ENCODE peak calls at places on chromosomes 16 and 17, in five cellular contexts. One of them, this sample, is unnamed.

GRCh38 chr17:59435238-59435637 is 103.8 kb downstream of the YPEL2 start:
- DNase-seq in AG08396: peak
- DNase-seq in Right ventricle myocardium superior: no peak
- DNase-seq in stimulated activated CD4-positive, alpha-beta T cell treated with anti-CD3 and anti-CD28 coated beads, Interleukin-15, amount 100 ng/mL, for 24 hours: no peak
- DNase-seq in neural progenitor cell: no peak
- DNase-seq in this sample: no peak

GRCh38 chr17:81710514-81711308 is 1.4 kb upstream of the SLC25A10 start:
- DNase-seq in AG08396: no peak
- DNase-seq in Right ventricle myocardium superior: peak
- DNase-seq in stimulated activated CD4-positive, alpha-beta T cell treated with anti-CD3 and anti-CD28 coated beads, Interleukin-15, amount 100 ng/mL, for 24 hours: peak
- DNase-seq in neural progenitor cell: peak
- DNase-seq in this sample: peak

GRCh38 chr17:7894226-7894625 is 5.6 kb downstream of the CHD3 start:
- DNase-seq in AG08396: no peak
- DNase-seq in Right ventricle myocardium superior: no peak
- DNase-seq in stimulated activated CD4-positive, alpha-beta T cell treated with anti-CD3 and anti-CD28 coated beads, Interleukin-15, amount 100 ng/mL, for 24 hours: no peak
- DNase-seq in neural progenitor cell: no peak
- DNase-seq in this sample: no peak

GRCh38 chr17:45096141-45096540 is 35.0 kb downstream of the NMT1 start:
- DNase-seq in AG08396: peak
- DNase-seq in Right ventricle myocardium superior: no peak
- DNase-seq in stimulated activated CD4-positive, alpha-beta T cell treated with anti-CD3 and anti-CD28 coated beads, Interleukin-15, amount 100 ng/mL, for 24 hours: peak
- DNase-seq in neural progenitor cell: peak
- DNase-seq in this sample: no peak

GRCh38 chr17:1111599-1112443 is 68.0 kb downstream of the ABR start:
- DNase-seq in AG08396: no peak
- DNase-seq in Right ventricle myocardium superior: peak
- DNase-seq in stimulated activated CD4-positive, alpha-beta T cell treated with anti-CD3 and anti-CD28 coated beads, Interleukin-15, amount 100 ng/mL, for 24 hours: no peak
- DNase-seq in neural progenitor cell: no peak
- DNase-seq in this sample: no peak

GRCh38 chr17:10018461-10018891 is 113.4 kb upstream of the RCVRN start:
- DNase-seq in AG08396: no peak
- DNase-seq in Right ventricle myocardium superior: no peak
- DNase-seq in stimulated activated CD4-positive, alpha-beta T cell treated with anti-CD3 and anti-CD28 coated beads, Interleukin-15, amount 100 ng/mL, for 24 hours: no peak
- DNase-seq in neural progenitor cell: peak
- DNase-seq in this sample: no peak

GRCh38 chr17:21019976-21020575 is 22.7 kb downstream of the USP22 start:
- DNase-seq in AG08396: no peak
- DNase-seq in Right ventricle myocardium superior: peak
- DNase-seq in stimulated activated CD4-positive, alpha-beta T cell treated with anti-CD3 and anti-CD28 coated beads, Interleukin-15, amount 100 ng/mL, for 24 hours: peak
- DNase-seq in neural progenitor cell: peak
- DNase-seq in this sample: no peak

GRCh38 chr16:65445313-65446260 is 323.7 kb upstream of the CDH11 start:
- DNase-seq in AG08396: no peak
- DNase-seq in Right ventricle myocardium superior: no peak
- DNase-seq in stimulated activated CD4-positive, alpha-beta T cell treated with anti-CD3 and anti-CD28 coated beads, Interleukin-15, amount 100 ng/mL, for 24 hours: no peak
- DNase-seq in neural progenitor cell: no peak
- DNase-seq in this sample: no peak

GRCh38 chr17:78895322-78895721 is 7.7 kb downstream of the CEP295NL start:
- DNase-seq in AG08396: no peak
- DNase-seq in Right ventricle myocardium superior: no peak
- DNase-seq in stimulated activated CD4-positive, alpha-beta T cell treated with anti-CD3 and anti-CD28 coated beads, Interleukin-15, amount 100 ng/mL, for 24 hours: no peak
- DNase-seq in neural progenitor cell: no peak
- DNase-seq in this sample: no peak

GRCh38 chr16:27374794-27375499 is 27.0 kb upstream of the IL21R start:
- DNase-seq in AG08396: peak
- DNase-seq in Right ventricle myocardium superior: peak
- DNase-seq in stimulated activated CD4-positive, alpha-beta T cell treated with anti-CD3 and anti-CD28 coated beads, Interleukin-15, amount 100 ng/mL, for 24 hours: peak
- DNase-seq in neural progenitor cell: peak
- DNase-seq in this sample: peak

GRCh38 chr17:70105641-70106040 is 30.6 kb downstream of the KCNJ16 start:
- DNase-seq in AG08396: no peak
- DNase-seq in Right ventricle myocardium superior: no peak
- DNase-seq in stimulated activated CD4-positive, alpha-beta T cell treated with anti-CD3 and anti-CD28 coated beads, Interleukin-15, amount 100 ng/mL, for 24 hours: no peak
- DNase-seq in neural progenitor cell: no peak
- DNase-seq in this sample: no peak

GRCh38 chr17:69305177-69305576 is 21.8 kb downstream of the ABCA5 start:
- DNase-seq in AG08396: no peak
- DNase-seq in Right ventricle myocardium superior: no peak
- DNase-seq in stimulated activated CD4-positive, alpha-beta T cell treated with anti-CD3 and anti-CD28 coated beads, Interleukin-15, amount 100 ng/mL, for 24 hours: no peak
- DNase-seq in neural progenitor cell: no peak
- DNase-seq in this sample: no peak

GRCh38 chr17:65553009-65553645 is 8.3 kb downstream of the AXIN2 start:
- DNase-seq in AG08396: peak
- DNase-seq in Right ventricle myocardium superior: no peak
- DNase-seq in stimulated activated CD4-positive, alpha-beta T cell treated with anti-CD3 and anti-CD28 coated beads, Interleukin-15, amount 100 ng/mL, for 24 hours: no peak
- DNase-seq in neural progenitor cell: no peak
- DNase-seq in this sample: no peak

GRCh38 chr17:67717192-67717623 is 528 bp upstream of the NOL11 start:
- DNase-seq in AG08396: no peak
- DNase-seq in Right ventricle myocardium superior: no peak
- DNase-seq in stimulated activated CD4-positive, alpha-beta T cell treated with anti-CD3 and anti-CD28 coated beads, Interleukin-15, amount 100 ng/mL, for 24 hours: no peak
- DNase-seq in neural progenitor cell: no peak
- DNase-seq in this sample: no peak

GRCh38 chr16:50153648-50154368 is 702 bp downstream of the TENT4B start:
- DNase-seq in AG08396: peak
- DNase-seq in Right ventricle myocardium superior: peak
- DNase-seq in stimulated activated CD4-positive, alpha-beta T cell treated with anti-CD3 and anti-CD28 coated beads, Interleukin-15, amount 100 ng/mL, for 24 hours: peak
- DNase-seq in neural progenitor cell: peak
- DNase-seq in this sample: peak

GRCh38 chr17:41734949-41735313 is 488 bp upstream of the HAP1 start:
- DNase-seq in AG08396: no peak
- DNase-seq in Right ventricle myocardium superior: no peak
- DNase-seq in stimulated activated CD4-positive, alpha-beta T cell treated with anti-CD3 and anti-CD28 coated beads, Interleukin-15, amount 100 ng/mL, for 24 hours: no peak
- DNase-seq in neural progenitor cell: peak
- DNase-seq in this sample: no peak

GRCh38 chr17:80959330-80960036 is 32.2 kb upstream of the CHMP6 start:
- DNase-seq in AG08396: peak
- DNase-seq in Right ventricle myocardium superior: peak
- DNase-seq in stimulated activated CD4-positive, alpha-beta T cell treated with anti-CD3 and anti-CD28 coated beads, Interleukin-15, amount 100 ng/mL, for 24 hours: no peak
- DNase-seq in neural progenitor cell: no peak
- DNase-seq in this sample: peak

GRCh38 chr17:73103661-73104335 is 11.3 kb upstream of the SLC39A11 start:
- DNase-seq in AG08396: no peak
- DNase-seq in Right ventricle myocardium superior: no peak
- DNase-seq in stimulated activated CD4-positive, alpha-beta T cell treated with anti-CD3 and anti-CD28 coated beads, Interleukin-15, amount 100 ng/mL, for 24 hours: no peak
- DNase-seq in neural progenitor cell: no peak
- DNase-seq in this sample: no peak

GRCh38 chr17:49365667-49366066 is 3.6 kb upstream of the ZNF652 start:
- DNase-seq in AG08396: peak
- DNase-seq in Right ventricle myocardium superior: no peak
- DNase-seq in stimulated activated CD4-positive, alpha-beta T cell treated with anti-CD3 and anti-CD28 coated beads, Interleukin-15, amount 100 ng/mL, for 24 hours: peak
- DNase-seq in neural progenitor cell: peak
- DNase-seq in this sample: no peak

GRCh38 chr17:32191306-32191705 is 49.0 kb downstream of the RHOT1 start:
- DNase-seq in AG08396: peak
- DNase-seq in Right ventricle myocardium superior: no peak
- DNase-seq in stimulated activated CD4-positive, alpha-beta T cell treated with anti-CD3 and anti-CD28 coated beads, Interleukin-15, amount 100 ng/mL, for 24 hours: no peak
- DNase-seq in neural progenitor cell: no peak
- DNase-seq in this sample: no peak

GRCh38 chr16:49488336-49488735 is 114.7 kb downstream of the C16orf78 start:
- DNase-seq in AG08396: no peak
- DNase-seq in Right ventricle myocardium superior: no peak
- DNase-seq in stimulated activated CD4-positive, alpha-beta T cell treated with anti-CD3 and anti-CD28 coated beads, Interleukin-15, amount 100 ng/mL, for 24 hours: no peak
- DNase-seq in neural progenitor cell: no peak
- DNase-seq in this sample: no peak

GRCh38 chr17:82787081-82787848 is 35.4 kb downstream of the TBCD start:
- DNase-seq in AG08396: no peak
- DNase-seq in Right ventricle myocardium superior: peak
- DNase-seq in stimulated activated CD4-positive, alpha-beta T cell treated with anti-CD3 and anti-CD28 coated beads, Interleukin-15, amount 100 ng/mL, for 24 hours: no peak
- DNase-seq in neural progenitor cell: no peak
- DNase-seq in this sample: no peak

GRCh38 chr17:15651001-15651582 is 31.6 kb upstream of the FBXW10B start:
- DNase-seq in AG08396: no peak
- DNase-seq in Right ventricle myocardium superior: no peak
- DNase-seq in stimulated activated CD4-positive, alpha-beta T cell treated with anti-CD3 and anti-CD28 coated beads, Interleukin-15, amount 100 ng/mL, for 24 hours: no peak
- DNase-seq in neural progenitor cell: no peak
- DNase-seq in this sample: no peak

GRCh38 chr16:23334421-23334853 is 32.3 kb downstream of the SCNN1B start:
- DNase-seq in AG08396: no peak
- DNase-seq in Right ventricle myocardium superior: no peak
- DNase-seq in stimulated activated CD4-positive, alpha-beta T cell treated with anti-CD3 and anti-CD28 coated beads, Interleukin-15, amount 100 ng/mL, for 24 hours: no peak
- DNase-seq in neural progenitor cell: no peak
- DNase-seq in this sample: no peak

GRCh38 chr17:59804910-59805381 is 87.8 kb downstream of the TUBD1 start:
- DNase-seq in AG08396: no peak
- DNase-seq in Right ventricle myocardium superior: no peak
- DNase-seq in stimulated activated CD4-positive, alpha-beta T cell treated with anti-CD3 and anti-CD28 coated beads, Interleukin-15, amount 100 ng/mL, for 24 hours: no peak
- DNase-seq in neural progenitor cell: no peak
- DNase-seq in this sample: peak

This sample was measured in retina.